ENCODE peak calls at places on chromosomes 2 and 18, in seven cellular contexts. E is SK-N-SH, B is HCT116, I is GM12878, Q is HepG2, F is H1, O is K562. M is an unnamed sample.

GRCh38 chr18:6661692-6662415 is 67.7 kb upstream of the ARHGAP28 start:
- DNase-seq in E (no peak), B (no peak), I (no peak), Q (no peak), F (no peak), O (no peak), M (no peak)

GRCh38 chr2:74991977-74992376 is 33.5 kb downstream of the POLE4 start:
- DNase-seq in E (no peak), B (no peak), I (no peak), Q (no peak), F (no peak), O (no peak), M (no peak)

GRCh38 chr2:120559401-120559800 is 176.3 kb upstream of the GLI2 start:
- DNase-seq in E (no peak), B (no peak), I (no peak), Q (no peak), F (no peak), O (no peak), M (peak)

GRCh38 chr2:69082430-69082997 is 69.5 kb downstream of the ANTXR1 start:
- DNase-seq in E (no peak), B (no peak), I (no peak), Q (peak), F (no peak), O (no peak), M (peak)

GRCh38 chr2:122183890-122184289 is 428.4 kb downstream of the TSN start:
- DNase-seq in E (no peak), B (no peak), I (no peak), Q (no peak), F (no peak), O (no peak), M (no peak)

GRCh38 chr2:195642027-195642676 is 14.9 kb upstream of the SLC39A10 start:
- DNase-seq in E (no peak), B (no peak), I (no peak), Q (no peak), F (no peak), O (no peak), M (no peak)

GRCh38 chr2:157699806-157700205 is 71.1 kb upstream of the ACVR1C start:
- DNase-seq in E (no peak), B (no peak), I (no peak), Q (no peak), F (no peak), O (no peak), M (no peak)

GRCh38 chr2:179435021-179435420 is 170.4 kb upstream of the SESTD1 start:
- DNase-seq in E (no peak), B (no peak), I (no peak), Q (no peak), F (no peak), O (no peak), M (no peak)

GRCh38 chr2:229914182-229914581 is 7.6 kb downstream of the TRIP12 start:
- DNase-seq in E (no peak), B (no peak), I (no peak), Q (no peak), F (no peak), O (no peak), M (no peak)

GRCh38 chr2:118460425-118460824 is 372.2 kb downstream of the INSIG2 start:
- DNase-seq in E (no peak), B (no peak), I (no peak), Q (no peak), F (no peak), O (no peak), M (no peak)

GRCh38 chr2:10447300-10448207 is 573 bp downstream of the ODC1 start:
- DNase-seq in E (peak), B (no peak), I (peak), Q (peak), F (no peak), O (peak), M (peak)

GRCh38 chr2:85844486-85844885 is 44.3 kb downstream of the ST3GAL5 start:
- DNase-seq in E (no peak), B (no peak), I (no peak), Q (no peak), F (no peak), O (no peak), M (no peak)

GRCh38 chr2:77521482-77521881 is 694 bp downstream of the LRRTM4 start:
- DNase-seq in E (no peak), B (no peak), I (no peak), Q (no peak), F (peak), O (no peak), M (no peak)

GRCh38 chr2:172556284-172557033 is 569 bp downstream of the PDK1 start:
- DNase-seq in E (no peak), B (peak), I (peak), Q (peak), F (peak), O (peak), M (peak)

GRCh38 chr2:194765723-194766122 is 891.3 kb upstream of the SLC39A10 start:
- DNase-seq in E (no peak), B (no peak), I (no peak), Q (no peak), F (no peak), O (no peak), M (no peak)

GRCh38 chr2:2886934-2887333 is 490.7 kb downstream of the EIPR1 start:
- DNase-seq in E (no peak), B (no peak), I (no peak), Q (no peak), F (no peak), O (no peak), M (no peak)

GRCh38 chr2:2890246-2890645 is 487.4 kb downstream of the EIPR1 start:
- DNase-seq in E (no peak), B (no peak), I (no peak), Q (no peak), F (no peak), O (no peak), M (no peak)

GRCh38 chr2:2889646-2890045 is 488.0 kb downstream of the EIPR1 start:
- DNase-seq in E (peak), B (no peak), I (no peak), Q (no peak), F (no peak), O (no peak), M (no peak)

GRCh38 chr2:2889141-2889540 is 488.5 kb downstream of the EIPR1 start:
- DNase-seq in E (no peak), B (no peak), I (no peak), Q (no peak), F (no peak), O (no peak), M (no peak)

DNA sequence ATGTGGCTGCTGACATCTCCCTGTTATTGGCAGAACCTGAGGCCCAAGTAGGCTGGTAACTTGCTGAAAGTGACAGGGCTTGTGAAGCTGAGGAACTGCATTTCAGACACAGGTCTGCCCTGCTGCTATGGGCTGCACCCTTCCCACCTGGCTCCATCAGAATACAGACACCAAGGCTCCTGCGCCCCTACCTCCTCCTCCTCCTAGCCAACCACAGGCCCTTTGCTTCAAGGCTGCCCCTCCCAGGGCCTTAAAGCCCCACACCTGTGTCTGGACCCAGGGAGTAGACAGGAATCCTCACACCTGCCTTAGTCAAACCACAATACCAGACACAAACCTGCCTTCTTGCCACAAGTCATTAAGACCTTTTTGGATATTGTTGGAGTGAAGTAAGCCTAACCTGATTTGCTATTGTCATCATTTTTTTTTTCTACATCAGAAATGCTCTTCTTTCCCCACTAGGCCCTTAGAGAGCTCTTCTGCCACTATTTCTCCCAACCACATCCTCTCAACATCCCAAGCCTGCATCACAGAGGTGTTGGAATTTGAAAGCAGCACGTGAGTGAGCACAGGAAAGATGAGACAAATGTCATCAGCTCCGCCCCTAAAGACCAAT is 489.7 kb downstream of the EIPR1 start:
- DNase-seq in E (no peak), B (no peak), I (no peak), Q (no peak), F (no peak), O (no peak), M (no peak)
- TF ChIP-seq JUND in E (no peak), B (no peak), I (no peak), Q (no peak), F (no peak), O (no peak), M (no peak)

GRCh38 chr2:237154894-237155851 is 69.5 kb downstream of the COPS8 start:
- DNase-seq in E (peak), B (no peak), I (peak), Q (no peak), F (no peak), O (no peak), M (no peak)

GRCh38 chr2:237156857-237157550 is 71.3 kb downstream of the COPS8 start:
- DNase-seq in E (no peak), B (no peak), I (no peak), Q (no peak), F (no peak), O (no peak), M (no peak)

GRCh38 chr2:237158194-237158593 is 72.5 kb downstream of the COPS8 start:
- DNase-seq in E (no peak), B (no peak), I (no peak), Q (no peak), F (no peak), O (no peak), M (no peak)

GRCh38 chr2:237157551-237158102 is 71.9 kb downstream of the COPS8 start:
- DNase-seq in E (no peak), B (no peak), I (no peak), Q (no peak), F (no peak), O (no peak), M (no peak)

DNA sequence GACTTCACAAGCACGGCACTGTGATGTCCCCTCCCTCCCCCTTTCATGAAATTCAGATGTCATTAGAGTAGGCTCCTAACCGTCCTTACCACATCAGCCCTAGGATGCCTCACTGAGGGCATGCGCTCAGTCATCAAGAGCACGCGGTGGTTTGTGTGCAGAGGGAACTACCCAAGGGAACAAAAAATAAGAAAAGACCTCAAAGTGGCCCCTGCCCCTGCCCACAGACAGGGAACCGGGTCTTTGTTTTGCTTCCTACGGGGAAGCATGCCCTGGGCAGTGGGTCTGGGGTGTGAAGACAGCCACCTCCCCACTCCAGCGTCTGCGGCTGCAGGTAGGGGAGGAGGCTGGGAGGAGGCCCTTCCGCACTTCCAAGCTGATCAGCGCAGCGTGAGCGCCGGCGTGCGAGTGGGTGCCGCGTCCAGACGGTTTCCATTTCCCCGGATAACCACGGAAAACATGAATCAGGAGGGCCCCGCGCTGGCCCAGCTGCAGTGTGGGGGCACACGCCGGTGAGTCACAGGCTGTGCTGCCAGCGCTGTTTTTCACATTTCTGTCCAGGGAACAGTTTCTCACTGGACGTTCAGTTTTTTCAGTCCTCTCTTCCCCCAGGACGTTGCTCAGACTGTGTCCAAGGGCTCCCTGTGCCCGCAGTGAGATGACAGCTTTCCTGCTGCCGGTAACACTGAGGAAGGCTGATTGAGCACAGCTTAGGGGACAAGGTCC is 70.6 kb downstream of the COPS8 start:
- DNase-seq in E (peak), B (no peak), I (no peak), Q (no peak), F (no peak), O (no peak), M (no peak)
- TF ChIP-seq JUND in E (peak), B (no peak), I (no peak), Q (no peak), F (no peak), O (no peak), M (no peak)

GRCh38 chr18:48635806-48636205 is 97.0 kb downstream of the CTIF start:
- DNase-seq in E (no peak), B (no peak), I (no peak), Q (no peak), F (no peak), O (no peak), M (no peak)
- TF ChIP-seq JUND in E (no peak), B (no peak), I (no peak), Q (no peak), F (no peak), O (no peak), M (no peak)

GRCh38 chr2:127041259-127041970 is 65.5 kb downstream of the BIN1 start:
- DNase-seq in E (peak), B (no peak), I (no peak), Q (no peak), F (no peak), O (no peak), M (no peak)

GRCh38 chr2:127045792-127046501 is 61.0 kb downstream of the BIN1 start:
- DNase-seq in E (peak), B (no peak), I (no peak), Q (no peak), F (no peak), O (no peak), M (no peak)

GRCh38 chr2:127044977-127045654 is 61.8 kb downstream of the BIN1 start:
- DNase-seq in E (peak), B (no peak), I (no peak), Q (no peak), F (no peak), O (no peak), M (no peak)

GRCh38 chr2:127044165-127044718 is 62.7 kb downstream of the BIN1 start:
- DNase-seq in E (no peak), B (no peak), I (no peak), Q (no peak), F (no peak), O (no peak), M (no peak)

GRCh38 chr2:127043367-127044164 is 63.4 kb downstream of the BIN1 start:
- DNase-seq in E (peak), B (no peak), I (no peak), Q (no peak), F (no peak), O (no peak), M (no peak)
- TF ChIP-seq JUND in E (no peak), B (no peak), I (no peak), Q (no peak), F (no peak), O (no peak), M (no peak)

GRCh38 chr2:137828624-137829023 is 135.6 kb upstream of the HNMT start:
- DNase-seq in E (no peak), B (no peak), I (no peak), Q (no peak), F (no peak), O (no peak), M (no peak)

GRCh38 chr2:137829251-137829650 is 135.0 kb upstream of the HNMT start:
- DNase-seq in E (no peak), B (no peak), I (no peak), Q (no peak), F (no peak), O (no peak), M (no peak)

GRCh38 chr2:137824501-137824900 is 139.8 kb upstream of the HNMT start:
- DNase-seq in E (no peak), B (no peak), I (no peak), Q (no peak), F (no peak), O (no peak), M (no peak)

GRCh38 chr2:137823196-137823595 is 141.1 kb upstream of the HNMT start:
- DNase-seq in E (no peak), B (no peak), I (no peak), Q (no peak), F (no peak), O (no peak), M (no peak)

GRCh38 chr2:137826373-137827372 is 137.6 kb upstream of the HNMT start:
- DNase-seq in E (no peak), B (no peak), I (peak), Q (no peak), F (no peak), O (no peak), M (no peak)
- TF ChIP-seq JUND in E (no peak), B (no peak), I (peak), Q (no peak), F (no peak), O (no peak), M (no peak)

GRCh38 chr2:18630101-18630500 is 40.7 kb upstream of the NT5C1B start:
- DNase-seq in E (no peak), B (no peak), I (no peak), Q (no peak), F (no peak), O (no peak), M (no peak)
- TF ChIP-seq JUND in E (peak), B (no peak), I (no peak), Q (no peak), F (no peak), O (no peak), M (no peak)

GRCh38 chr2:88177556-88177955 is 7.4 kb downstream of the THNSL2 start:
- DNase-seq in E (no peak), B (no peak), I (no peak), Q (no peak), F (no peak), O (no peak), M (no peak)
- TF ChIP-seq JUND in E (no peak), B (no peak), I (no peak), Q (no peak), F (no peak), O (no peak), M (no peak)

DNA sequence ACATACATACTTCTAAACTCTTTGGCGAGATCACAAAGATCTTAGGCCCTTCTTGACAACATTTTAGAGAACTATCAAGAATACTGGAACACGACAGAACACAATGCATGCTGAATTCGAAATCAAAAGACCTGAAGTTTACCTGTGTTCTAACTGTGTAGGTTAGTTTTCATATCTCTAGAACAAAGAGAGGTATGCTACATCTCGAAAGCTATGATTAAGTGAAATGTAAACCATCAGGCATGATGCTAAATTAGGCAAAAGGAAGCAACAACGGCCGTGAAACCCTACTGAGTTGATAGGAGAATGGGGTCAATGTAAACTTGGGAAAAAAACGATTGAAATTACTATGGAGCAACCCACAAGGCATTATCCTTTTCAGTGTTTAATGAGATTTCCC is 43.7 kb downstream of the IKZF2 start:
- DNase-seq in E (no peak), B (no peak), I (no peak), Q (no peak), F (no peak), O (no peak), M (no peak)
- TF ChIP-seq JUND in E (no peak), B (no peak), I (no peak), Q (no peak), F (no peak), O (no peak), M (no peak)

GRCh38 chr18:8754995-8755955 is 49.9 kb downstream of the MTCL1 start:
- DNase-seq in E (no peak), B (no peak), I (peak), Q (no peak), F (no peak), O (no peak), M (no peak)
- TF ChIP-seq JUND in E (no peak), B (no peak), I (no peak), Q (no peak), F (no peak), O (no peak), M (no peak)